ENCODE peak calls at places on chromosomes 3 and 15, in ten cellular contexts. J is stimulated activated CD4-positive, alpha-beta T cell treated with anti-CD3 and anti-CD28 coated beads, Interleukin-2, amount 100 ng/mL, for 48 hours; T is H4; K is upper lobe of right lung; L is thoracic aorta; Y is activated T-helper 2 cell treated with anti-CD3 and anti-CD28 coated beads, Interferon-gamma antibody, Interleukin-2, Interleukin-4, amounts not matched to agents 10 μg/mL and 5 μg/mL and 100 μg/mL, durations not matched to agents 14 hours and 24 hours and 36 hours; E is activated T-cell treated with anti-CD3 and anti-CD28 coated beads for 1 hour; B is ELF-1; N is NT2/D1; G is activated naive CD4-positive, alpha-beta T cell treated with anti-CD3 and anti-CD28 coated beads, Interleukin-2, amount 50 U/mL, for 72 hours. F is an unnamed sample.

GRCh38 chr3:128550113-128550440 is 57.1 kb upstream of the GATA2 start:
- DNase-seq in Y (no peak), N (no peak), T (no peak), K (peak), J (no peak), B (no peak), L (no peak), G (no peak), E (no peak), F (no peak)

GRCh38 chr15:72155021-72155621 is 36.9 kb downstream of the SENP8 start:
- DNase-seq in Y (no peak), N (no peak), B (no peak), K (peak), L (peak), J (no peak), E (no peak), G (no peak), T (peak), F (no peak)

GRCh38 chr3:188863999-188864406 is 307.8 kb upstream of the TPRG1 start:
- DNase-seq in E (no peak), N (no peak), B (no peak), K (no peak), Y (no peak), G (no peak), L (no peak), T (peak), J (no peak), F (no peak)

GRCh38 chr3:194875581-194876402 is 190.1 kb downstream of the FAM43A start:
- DNase-seq in N (no peak), Y (no peak), T (no peak), K (no peak), B (no peak), L (no peak), E (no peak), G (no peak), J (no peak), F (no peak)

GRCh38 chr3:113573728-113574127 is 41.4 kb downstream of the SIDT1 start:
- DNase-seq in T (no peak), G (no peak), E (no peak), J (no peak), K (no peak), B (no peak), L (no peak), Y (no peak), N (no peak), F (no peak)

GRCh38 chr3:196931828-196932587 is 10.3 kb downstream of the NCBP2 start:
- DNase-seq in N (no peak), L (no peak), J (no peak), K (no peak), B (no peak), Y (no peak), T (no peak), E (no peak), G (no peak), F (no peak)

GRCh38 chr3:16600771-16601538 is 4.3 kb downstream of the DAZL start:
- DNase-seq in E (peak), N (peak), B (peak), G (peak), L (peak), K (peak), Y (peak), J (peak), T (peak), F (peak)

GRCh38 chr3:160126761-160127160 is 98.5 kb upstream of the C3orf80 start:
- DNase-seq in J (no peak), N (no peak), B (no peak), Y (no peak), K (no peak), E (no peak), T (no peak), L (no peak), G (no peak), F (no peak)

GRCh38 chr3:66762888-66763287 is 235.2 kb upstream of the KBTBD8 start:
- DNase-seq in L (no peak), N (no peak), B (no peak), J (no peak), K (no peak), T (no peak), G (no peak), E (no peak), Y (no peak), F (no peak)

GRCh38 chr3:111151438-111151837 is 79.8 kb downstream of the NECTIN3 start:
- DNase-seq in Y (no peak), B (no peak), J (no peak), L (no peak), G (no peak), T (no peak), E (no peak), K (no peak), N (peak), F (no peak)

GRCh38 chr3:107063351-107063750 is 313.9 kb upstream of the CCDC54 start:
- DNase-seq in T (no peak), J (no peak), B (no peak), Y (no peak), G (no peak), L (no peak), N (no peak), K (no peak), E (no peak), F (no peak)

GRCh38 chr3:127457094-127457475 is 133.4 kb downstream of the TPRA1 start:
- DNase-seq in T (no peak), Y (no peak), E (no peak), N (no peak), G (peak), K (peak), L (no peak), B (peak), J (peak), F (no peak)

GRCh38 chr3:128228366-128228910 is 75.2 kb downstream of the EEFSEC start:
- DNase-seq in E (no peak), Y (no peak), B (no peak), L (no peak), G (no peak), K (no peak), J (no peak), T (no peak), N (no peak), F (no peak)

GRCh38 chr3:8713901-8714759 is 19.5 kb upstream of the CAV3 start:
- DNase-seq in G (no peak), T (no peak), Y (no peak), E (no peak), K (no peak), N (peak), J (no peak), B (peak), L (no peak), F (no peak)

GRCh38 chr3:157618075-157618760 is 115.0 kb upstream of the VEPH1 start:
- DNase-seq in E (no peak), G (no peak), N (peak), K (no peak), Y (no peak), L (no peak), J (no peak), T (peak), B (no peak), F (no peak)

F was measured in neural crest cell.